ENCODE peak calls at places on chromosomes 13 and 19, in four cellular contexts. I, W, C and X are unnamed samples.

GRCh38 chr13:40181203-40181845 is 485.1 kb downstream of the FOXO1 start:
- DNase-seq in I (no peak), W (no peak), C (no peak), X (no peak)

GRCh38 chr13:86864376-86864775 is 806.8 kb upstream of the SLITRK5 start:
- DNase-seq in I (peak; percentile 43), W (no peak), C (no peak), X (no peak)

GRCh38 chr13:46097015-46097414 is 7.8 kb downstream of the CPB2 start:
- DNase-seq in I (no peak), W (no peak), C (no peak), X (no peak)

GRCh38 chr13:36142735-36143134 is 11.6 kb upstream of the DCLK1 start:
- DNase-seq in I (no peak), W (no peak), C (no peak), X (no peak)

GRCh38 chr13:45630791-45631190 is 15.3 kb upstream of the ERICH6B start:
- DNase-seq in I (no peak), W (no peak), C (no peak), X (no peak)

GRCh38 chr13:51679616-51680015 is 95.4 kb downstream of the WDFY2 start:
- DNase-seq in I (no peak), W (no peak), C (no peak), X (no peak)

GRCh38 chr13:30789360-30789862 is 54.1 kb downstream of the ALOX5AP start:
- DNase-seq in I (no peak), W (no peak), C (no peak), X (no peak)

GRCh38 chr19:13097331-13098258 is 5.1 kb downstream of the LYL1 start:
- DNase-seq in I (peak; percentile 97), W (no peak), C (no peak), X (no peak)

GRCh38 chr19:27851002-27851481 is 1361.9 kb downstream of the UQCRFS1 start:
- DNase-seq in I (no peak), W (no peak), C (no peak), X (no peak)

GRCh38 chr13:99205621-99206220 is 5.1 kb downstream of the UBAC2 start:
- DNase-seq in I (peak; percentile 17), W (no peak), C (no peak), X (no peak)

GRCh38 chr13:112931028-112931934 is 37.7 kb upstream of the MCF2L start:
- DNase-seq in I (peak; percentile 97), W (no peak), C (no peak), X (peak; percentile 27)

GRCh38 chr13:71786815-71787214 is 80.2 kb downstream of the DACH1 start:
- DNase-seq in I (no peak), W (no peak), C (no peak), X (peak; percentile 33)

GRCh38 chr13:43307921-43308433 is 284.6 kb downstream of the DNAJC15 start:
- DNase-seq in I (peak; percentile 72), W (no peak), C (no peak), X (no peak)